ENCODE peak calls at places on chromosomes 2 and 18, in seven cellular contexts. P is stimulated activated CD8-positive, alpha-beta memory T cell treated with anti-CD3 and anti-CD28 coated beads, Interleukin-15, amount 100 ng/mL, for 48 hours; L is epithelial cell of esophagus; R is ELR; E is endodermal cell; G is HepG2; M is pons. C is an unnamed sample.

GRCh38 chr18:48621815-48622555 is 83.2 kb downstream of the CTIF start:
- DNase-seq in L (no peak), M (no peak), P (no peak), E (no peak), R (peak), G (no peak), C (no peak)

GRCh38 chr2:168456526-168457176 is 579 bp downstream of the CERS6 start:
- DNase-seq in E (peak), M (no peak), R (peak), G (peak), L (peak), P (peak), C (peak)

GRCh38 chr2:113206251-113206650 is 32.5 kb downstream of the PSD4 start:
- DNase-seq in R (no peak), L (no peak), P (no peak), G (no peak), E (no peak), M (no peak), C (no peak)

GRCh38 chr2:68931799-68932198 is 20.9 kb downstream of the GKN2 start:
- DNase-seq in M (no peak), P (no peak), E (no peak), L (no peak), R (no peak), G (no peak), C (no peak)

GRCh38 chr2:173386441-173387044 is 31.9 kb downstream of the CDCA7 start:
- DNase-seq in R (no peak), L (no peak), G (no peak), E (peak), P (no peak), M (no peak), C (no peak)

GRCh38 chr2:9473308-9473984 is 905 bp upstream of the IAH1 start:
- DNase-seq in L (peak), E (peak), R (peak), M (no peak), P (no peak), G (peak), C (peak)

GRCh38 chr2:130899306-130899705 is 62.6 kb downstream of the ARHGEF4 start:
- DNase-seq in G (no peak), M (no peak), P (no peak), L (no peak), R (no peak), E (no peak), C (no peak)

GRCh38 chr2:39094717-39095363 is 26.0 kb downstream of the SOS1 start:
- DNase-seq in R (no peak), L (no peak), E (no peak), P (no peak), G (no peak), M (no peak), C (no peak)

GRCh38 chr2:135650721-135651120 is 90.9 kb upstream of the UBXN4 start:
- DNase-seq in R (peak), G (no peak), M (no peak), P (no peak), E (no peak), L (no peak), C (no peak)

GRCh38 chr2:231707625-231708049 is 688 bp upstream of the PTMA start:
- DNase-seq in L (peak), P (no peak), G (no peak), M (no peak), E (peak), R (peak), C (peak)

GRCh38 chr2:237923507-237924163 is 43.2 kb upstream of the UBE2F start:
- DNase-seq in P (peak), R (peak), E (peak), G (peak), M (no peak), L (peak), C (peak)

GRCh38 chr18:73923866-73924265 is 223.8 kb downstream of the FBXO15 start:
- DNase-seq in E (no peak), R (no peak), G (no peak), M (no peak), P (no peak), L (no peak), C (no peak)

GRCh38 chr2:233760043-233760442 is at the start of gene UGT1A1:
- DNase-seq in L (no peak), P (no peak), R (no peak), E (no peak), M (no peak), G (peak), C (peak)

GRCh38 chr2:59701271-59701994 is 852.0 kb downstream of the BCL11A start:
- DNase-seq in R (no peak), L (peak), E (no peak), P (no peak), M (no peak), G (no peak), C (no peak)

GRCh38 chr2:193222456-193222855 is 1027.7 kb upstream of the TMEFF2 start:
- DNase-seq in P (no peak), M (no peak), R (no peak), G (no peak), L (no peak), E (no peak), C (no peak)

C was measured in hepatocyte.